ENCODE peak calls at places on chromosomes 12 and 14, in four cellular contexts. O is sigmoid colon, A is GM23338, S is stomach. C is an unnamed sample. For H3K4me1, the result is how much of the 10 kb centered on the place peaks cover.

GRCh38 chr14:85421166-85421877 is 108.6 kb upstream of the FLRT2 start:
- DNase-seq in O (no peak), A (no peak), S (no peak), C (no peak)

GRCh38 chr14:73712540-73713141 is 1.5 kb downstream of the PNMA1 start:
- DNase-seq in O (no peak), A (peak), S (no peak), C (no peak)

GRCh38 chr12:68812553-68813241 is 4.7 kb downstream of the MDM2 start:
- DNase-seq in O (peak), A (no peak), S (no peak), C (no peak)

GRCh38 chr14:92532490-92533163 is 19.0 kb downstream of the RIN3 start:
- DNase-seq in O (peak), A (no peak), S (no peak), C (no peak)

GRCh38 chr12:68630050-68630449 is 19.4 kb downstream of the RAP1B start:
- DNase-seq in O (no peak), A (no peak), S (no peak), C (no peak)

GRCh38 chr14:66649515-66649914 is 141.6 kb downstream of the GPHN start:
- DNase-seq in O (no peak), A (no peak), S (no peak), C (no peak)

GRCh38 chr14:95101736-95102677 is 55.3 kb downstream of the DICER1 start:
- DNase-seq in O (no peak), A (no peak), S (no peak), C (no peak)

GRCh38 chr14:29851397-29851796 is 76.2 kb downstream of the PRKD1 start:
- DNase-seq in O (no peak), A (no peak), S (no peak), C (no peak)

GRCh38 chr12:23950775-23951391 is 1.4 kb upstream of the SOX5 start:
- DNase-seq in O (no peak), A (peak), S (no peak), C (no peak)

GRCh38 chr12:121400332-121401139 is 618 bp downstream of the RNF34 start:
- DNase-seq in O (peak), A (peak), S (peak), C (peak)

GRCh38 chr14:100714205-100714781 is 12.4 kb upstream of the DLK1 start:
- DNase-seq in O (no peak), A (no peak), S (no peak), C (no peak)

GRCh38 chr14:57974896-57975295 is 109.0 kb upstream of the SLC35F4 start:
- DNase-seq in O (no peak), A (peak), S (no peak), C (no peak)

GRCh38 chr12:94994312-94994711 is 9.2 kb downstream of the NDUFA12 start:
- DNase-seq in O (no peak), A (no peak), S (no peak), C (no peak)

GRCh38 chr12:116520801-116521471 is 38.2 kb upstream of the MAP1LC3B2 start:
- DNase-seq in O (no peak), A (no peak), S (no peak), C (no peak)

GRCh38 chr12:24212496-24212895 is 263.0 kb upstream of the SOX5 start:
- DNase-seq in O (no peak), A (no peak), S (no peak), C (no peak)

GRCh38 chr14:102493585-102493984 is 16.0 kb downstream of the ANKRD9 start:
- DNase-seq in O (no peak), A (no peak), S (no peak), C (no peak)

GRCh38 chr12:123111498-123112165 is 39.3 kb downstream of the PITPNM2 start:
- DNase-seq in O (no peak), A (no peak), S (no peak), C (no peak)

GRCh38 chr12:87136330-87136976 is 880.3 kb upstream of the MGAT4C start:
- DNase-seq in O (no peak), A (no peak), S (no peak), C (no peak)

GRCh38 chr14:101681795-101682194 is 79.7 kb upstream of the PPP2R5C start:
- DNase-seq in O (no peak), A (no peak), S (no peak), C (no peak)

GRCh38 chr12:129659927-129660326 is 243.9 kb downstream of the TMEM132D start:
- DNase-seq in O (no peak), A (no peak), S (no peak), C (no peak)

GRCh38 chr12:12745576-12746211 is 28.5 kb downstream of the CDKN1B start:
- DNase-seq in O (no peak), A (no peak), S (no peak), C (no peak)

GRCh38 chr12:113103756-113104450 is 31.7 kb downstream of the RASAL1 start:
- DNase-seq in O (no peak), A (peak), S (peak), C (no peak)

GRCh38 chr12:46382425-46382973 is 9.9 kb upstream of the SLC38A2 start:
- DNase-seq in O (no peak), A (no peak), S (no peak), C (no peak)

GRCh38 chr14:36207500-36207899 is 31.0 kb upstream of the PTCSC3 start:
- DNase-seq in O (no peak), A (peak), S (no peak), C (no peak)

GRCh38 chr14:63951025-63951424 is 98.2 kb downstream of the SYNE2 start:
- DNase-seq in O (no peak), A (peak), S (no peak), C (no peak)

DNA sequence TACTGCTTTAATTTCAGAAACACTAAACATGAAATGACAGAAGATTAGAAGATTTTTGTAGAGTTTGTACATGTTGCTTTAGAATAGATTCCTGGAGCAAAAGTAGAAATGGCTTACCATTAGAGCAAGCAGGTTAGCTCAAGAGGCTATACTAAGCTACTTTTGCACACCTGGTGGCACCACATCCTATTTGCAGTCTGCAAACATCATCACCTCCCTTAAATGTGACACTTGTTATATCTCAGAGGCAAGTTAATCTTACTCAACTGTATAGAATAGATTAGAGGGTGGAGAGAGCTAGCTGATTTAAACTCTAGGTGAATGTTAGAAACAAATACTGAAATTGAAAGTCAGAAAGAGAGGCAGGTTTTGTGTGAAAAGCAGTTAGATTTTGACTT is 30.7 kb upstream of the OR4E1 start:
- DNase-seq in O (no peak), A (no peak), S (no peak), C (no peak)
- H3K27ac ChIP-seq in O (no peak), A (no peak), S (no peak), C (no peak)

GRCh38 chr14:31556191-31556590 is 5.0 kb upstream of the NUBPL start:
- DNase-seq in O (no peak), A (no peak), S (no peak), C (no peak)

GRCh38 chr14:31564194-31564593 is 3.0 kb downstream of the NUBPL start:
- DNase-seq in O (no peak), A (no peak), S (no peak), C (no peak)

GRCh38 chr14:31561155-31561846 is at the start of gene NUBPL:
- DNase-seq in O (peak), A (peak), S (peak), C (peak)

GRCh38 chr14:31560759-31561154 is 447 bp upstream of the NUBPL start:
- DNase-seq in O (no peak), A (peak), S (no peak), C (no peak)

GRCh38 chr14:31559939-31560338 is 1.3 kb upstream of the NUBPL start:
- DNase-seq in O (no peak), A (no peak), S (no peak), C (no peak)
- H3K4me1 ChIP-seq in O (under half), A (under half), S (under half), C (under half)

DNA sequence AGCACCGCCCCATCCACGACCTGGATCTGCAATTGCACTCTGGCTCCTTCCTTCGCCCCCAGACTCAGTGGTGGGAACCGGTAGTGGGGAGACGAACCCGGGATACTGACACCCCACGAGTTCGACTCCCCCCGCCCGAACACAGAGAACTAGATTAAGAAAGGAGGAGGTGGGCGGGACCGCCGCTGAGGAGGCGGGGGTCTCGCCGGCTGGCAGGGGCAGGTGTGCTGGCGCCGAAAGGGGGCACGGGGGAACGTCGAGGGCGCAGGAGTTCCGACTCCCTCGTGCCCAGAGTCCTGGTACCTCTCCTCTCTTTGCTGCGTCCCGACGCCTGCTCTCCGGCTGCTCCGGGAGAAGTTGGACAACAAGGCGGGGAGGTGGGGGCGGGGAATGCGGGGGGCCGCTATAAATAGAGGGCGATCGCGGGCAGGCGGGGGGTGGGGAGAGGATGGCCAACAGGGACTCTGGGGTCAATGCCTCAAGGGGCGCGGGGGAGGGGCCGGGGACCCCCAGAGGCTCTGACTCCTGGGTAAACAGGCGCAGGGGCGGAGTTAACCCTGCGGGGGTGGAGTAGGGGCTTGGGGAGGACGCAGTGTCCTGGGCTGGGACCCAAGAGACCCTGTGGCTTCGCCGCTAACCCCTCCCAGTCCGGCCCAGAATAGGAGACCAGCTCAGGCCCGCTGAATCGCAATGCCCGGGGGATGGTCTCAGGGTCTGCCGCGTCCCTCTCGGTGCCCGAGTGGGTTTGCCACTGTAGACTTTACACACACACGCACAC is 702 bp upstream of the NDRG2 start:
- DNase-seq in O (peak), A (peak), S (peak), C (peak)
- TF ChIP-seq POLR2AphosphoS5 in O (peak), A (peak), S (no peak), C (peak)

GRCh38 chr14:54647378-54647777 is 80.5 kb downstream of the SAMD4A start:
- DNase-seq in O (no peak), A (no peak), S (no peak), C (no peak)

GRCh38 chr14:54642950-54643695 is 76.2 kb downstream of the SAMD4A start:
- DNase-seq in O (no peak), A (peak), S (no peak), C (no peak)

GRCh38 chr14:54650331-54651017 is 83.5 kb downstream of the SAMD4A start:
- DNase-seq in O (peak), A (peak), S (no peak), C (no peak)

GRCh38 chr14:54643696-54644176 is 76.8 kb downstream of the SAMD4A start:
- DNase-seq in O (no peak), A (no peak), S (no peak), C (no peak)

GRCh38 chr14:54646576-54647130 is 79.7 kb downstream of the SAMD4A start:
- DNase-seq in O (no peak), A (no peak), S (no peak), C (no peak)
- H3K27ac ChIP-seq in O (peak), A (no peak), S (no peak), C (peak)

GRCh38 chr12:32718926-32719325 is 36.8 kb downstream of the YARS2 start:
- DNase-seq in O (no peak), A (no peak), S (no peak), C (no peak)
- H3K4me1 ChIP-seq in O (under half), A (under half), S (under half), C (under half)

DNA sequence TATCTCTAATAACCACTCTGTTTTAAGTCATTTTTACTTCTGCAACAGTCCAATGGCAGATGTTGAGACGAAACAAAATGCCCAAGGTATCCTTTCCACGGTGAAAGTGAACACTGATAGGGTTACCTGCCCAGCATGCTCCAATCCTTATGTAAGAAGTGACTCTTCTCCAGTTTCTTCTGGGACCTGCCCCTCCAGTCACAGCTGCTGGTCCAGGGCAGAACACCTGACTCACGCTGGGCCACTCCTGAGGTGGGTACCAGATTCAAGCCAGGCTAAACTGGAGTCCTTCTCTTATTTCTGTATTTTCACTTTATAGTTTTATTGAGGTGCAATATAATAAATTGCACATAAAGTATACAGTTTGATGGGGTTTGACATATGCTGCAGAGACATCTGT is 16.7 kb downstream of the NT5DC3 start:
- DNase-seq in O (peak), A (no peak), S (no peak), C (no peak)
- TF ChIP-seq POLR2AphosphoS5 in O (peak), A (no peak), S (no peak), C (no peak)

GRCh38 chr14:56241441-56241840 is 123.2 kb downstream of the PELI2 start:
- DNase-seq in O (no peak), A (no peak), S (no peak), C (no peak)

GRCh38 chr14:56244138-56244789 is 126.1 kb downstream of the PELI2 start:
- DNase-seq in O (no peak), A (no peak), S (no peak), C (no peak)

GRCh38 chr14:56248442-56248841 is 130.2 kb downstream of the PELI2 start:
- DNase-seq in O (no peak), A (peak), S (no peak), C (no peak)

GRCh38 chr14:56247495-56248087 is 129.4 kb downstream of the PELI2 start:
- DNase-seq in O (no peak), A (peak), S (no peak), C (no peak)

DNA sequence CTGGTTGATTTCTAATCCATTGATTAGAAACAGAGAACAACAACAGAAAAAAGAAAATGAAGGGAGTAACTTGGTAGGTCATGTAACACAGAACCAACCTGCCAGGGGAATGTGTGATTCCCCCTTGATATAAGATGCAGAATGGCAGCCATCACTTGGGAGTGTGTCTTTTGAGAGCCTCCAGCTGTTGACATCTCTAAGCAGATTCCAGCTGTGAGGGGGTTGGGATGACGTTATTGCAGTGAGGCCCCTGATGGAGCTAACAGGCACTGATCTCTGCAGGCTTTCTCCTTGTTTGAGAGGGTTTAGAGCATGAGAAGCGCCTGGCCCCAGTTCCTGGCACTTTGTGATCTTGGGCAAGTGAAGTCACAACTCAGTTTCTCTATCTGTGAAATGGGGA is 124.9 kb downstream of the PELI2 start:
- DNase-seq in O (no peak), A (peak), S (no peak), C (no peak)
- H3K27ac ChIP-seq in O (no peak), A (no peak), S (no peak), C (no peak)

DNA sequence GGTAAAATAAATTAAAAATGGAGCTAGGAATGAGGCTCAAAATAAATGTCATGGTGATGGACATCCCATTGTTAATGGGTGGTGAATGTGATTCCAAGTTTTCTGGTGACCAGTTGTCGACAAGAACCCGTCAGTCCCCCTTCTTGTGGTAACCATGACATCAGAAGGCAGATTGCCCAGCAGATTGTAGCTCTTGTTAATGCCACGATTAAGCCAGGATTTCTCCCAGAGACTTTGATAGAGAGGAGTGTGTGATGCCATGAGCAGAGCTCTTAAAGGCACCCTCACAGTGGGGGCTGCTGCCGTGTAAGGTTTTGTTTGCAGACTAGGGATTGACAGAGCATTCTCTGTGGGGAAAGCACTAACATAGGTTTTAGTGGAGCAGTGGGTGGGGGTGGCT is 50.2 kb upstream of the ASPG start:
- DNase-seq in O (no peak), A (no peak), S (no peak), C (no peak)
- H3K4me1 ChIP-seq in O (under half), A (under half), S (under half), C (under half)

DNA sequence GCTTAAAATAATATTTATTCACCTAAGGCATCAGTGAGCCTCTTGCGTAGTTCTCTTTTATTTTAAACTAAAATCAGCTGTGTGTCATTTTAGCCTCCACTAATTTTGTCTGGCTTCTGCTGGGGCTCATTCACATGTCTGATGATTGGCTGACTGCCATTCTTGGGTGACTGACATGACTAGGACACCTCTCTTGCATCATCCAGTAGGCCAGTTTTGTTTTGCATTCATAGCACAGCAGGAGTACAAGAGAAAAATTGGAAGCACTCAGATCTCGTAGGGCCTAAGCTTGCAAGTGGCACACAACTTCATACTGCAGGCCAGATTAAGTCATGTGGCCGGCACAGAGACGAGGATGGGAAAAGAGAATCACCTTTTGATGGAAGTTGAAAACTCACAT is 1226.5 kb downstream of the GALC start:
- DNase-seq in O (no peak), A (no peak), S (no peak), C (no peak)
- TF ChIP-seq POLR2AphosphoS5 in O (no peak), A (no peak), S (no peak), C (no peak)

DNA sequence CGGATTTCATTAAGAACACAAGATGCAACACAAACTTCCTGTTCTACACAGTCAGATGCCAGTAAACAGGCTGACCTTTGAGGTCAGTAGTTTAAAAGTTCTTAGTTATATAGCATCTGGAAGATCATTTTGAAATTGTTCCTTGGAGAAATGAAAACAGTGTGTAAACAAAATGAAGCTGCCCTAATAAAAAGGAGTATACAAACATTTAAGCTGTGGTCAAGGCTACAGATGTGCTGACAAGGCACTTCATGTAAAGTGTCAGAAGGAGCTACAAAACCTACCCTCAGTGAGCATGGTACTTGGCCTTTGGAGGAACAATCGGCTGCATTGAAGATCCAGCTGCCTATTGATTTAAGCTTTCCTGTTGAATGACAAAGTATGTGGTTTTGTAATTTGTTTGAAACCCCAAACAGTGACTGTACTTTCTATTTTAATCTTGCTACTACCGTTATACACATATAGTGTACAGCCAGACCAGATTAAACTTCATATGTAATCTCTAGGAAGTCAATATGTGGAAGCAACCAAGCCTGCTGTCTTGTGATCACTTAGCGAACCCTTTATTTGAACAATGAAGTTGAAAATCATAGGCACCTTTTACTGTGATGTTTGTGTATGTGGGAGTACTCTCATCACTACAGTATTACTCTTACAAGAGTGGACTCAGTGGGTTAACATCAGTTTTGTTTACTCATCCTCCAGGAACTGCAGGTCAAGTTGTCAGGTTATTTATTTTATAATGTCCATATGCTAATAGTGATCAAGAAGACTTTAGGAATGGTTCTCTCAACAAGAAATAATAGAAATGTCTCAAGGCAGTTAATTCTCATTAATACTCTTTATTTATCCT is 13.5 kb downstream of the PTGER2 start:
- DNase-seq in O (no peak), A (no peak), S (no peak), C (no peak)
- H3K27ac ChIP-seq in O (no peak), A (no peak), S (peak), C (no peak)

C was measured in vagina.